ENCODE peak calls at places on chromosomes 13 and 19, in nine cellular contexts. D, C, W, E, I, T, U, Q and V are unnamed samples.

GRCh38 chr19:48833977-48834376 is 2.3 kb downstream of the HSD17B14 start:
- DNase-seq in T (no peak), E (no peak), W (no peak), C (no peak), D (no peak), U (no peak), I (no peak), Q (no peak), V (no peak)

GRCh38 chr13:73754727-73755292 is 379.4 kb downstream of the KLF12 start:
- DNase-seq in U (peak; percentile 38), C (no peak), W (no peak), T (peak; percentile 71), Q (peak; percentile 75), E (peak; percentile 32), D (peak; percentile 71), I (peak; percentile 4), V (peak; percentile 38)

GRCh38 chr19:14437578-14438140 is 4.6 kb downstream of the PKN1 start:
- DNase-seq in D (no peak), I (no peak), Q (no peak), U (no peak), C (no peak), E (no peak), W (no peak), T (no peak), V (no peak)

GRCh38 chr19:21698215-21698614 is 69.2 kb downstream of the ZNF100 start:
- DNase-seq in U (no peak), T (peak; percentile 49), C (no peak), D (no peak), W (no peak), Q (peak; percentile 67), I (no peak), E (peak; percentile 5), V (peak; percentile 28)

GRCh38 chr13:106096661-106097092 is 438.8 kb downstream of the EFNB2 start:
- DNase-seq in C (no peak), I (no peak), T (peak; percentile 47), D (no peak), W (no peak), U (no peak), E (no peak), Q (no peak), V (no peak)

GRCh38 chr13:77305276-77305675 is 21.6 kb downstream of the MYCBP2 start:
- DNase-seq in W (no peak), Q (no peak), E (no peak), U (no peak), T (peak; percentile 24), C (no peak), D (no peak), I (no peak), V (no peak)

GRCh38 chr19:1266818-1267440 is 2.2 kb upstream of the CIRBP start:
- DNase-seq in U (peak; percentile 75), T (peak; percentile 60), C (no peak), D (peak; percentile 52), E (no peak), I (no peak), Q (peak; percentile 58), W (no peak), V (peak; percentile 78)

GRCh38 chr13:28022848-28023518 is 34.5 kb upstream of the URAD start:
- DNase-seq in U (no peak), Q (peak; percentile 21), T (no peak), E (no peak), C (no peak), D (no peak), W (no peak), I (no peak), V (peak; percentile 38)

GRCh38 chr13:37701972-37702371 is 103.4 kb upstream of the POSTN start:
- DNase-seq in E (peak; percentile 94), I (no peak), W (no peak), D (no peak), Q (no peak), U (no peak), T (peak; percentile 96), C (no peak), V (no peak)

GRCh38 chr13:33633701-33634525 is 184.0 kb upstream of the RFC3 start:
- DNase-seq in T (peak; percentile 38), C (no peak), W (no peak), D (no peak), Q (no peak), I (no peak), E (no peak), U (no peak), V (no peak)

GRCh38 chr19:44624840-44625354 is 11.5 kb downstream of the IGSF23 start:
- DNase-seq in W (no peak), C (no peak), D (no peak), E (no peak), I (no peak), U (no peak), Q (no peak), T (no peak), V (no peak)

GRCh38 chr19:8663920-8664670 is 33.7 kb downstream of the NFILZ start:
- DNase-seq in I (no peak), U (peak; percentile 17), E (no peak), Q (no peak), T (no peak), C (no peak), W (no peak), D (no peak), V (no peak)

GRCh38 chr13:46321494-46322225 is 65.4 kb downstream of the RUBCNL start:
- DNase-seq in U (peak; percentile 77), I (peak; percentile 70), W (peak; percentile 28), C (no peak), T (peak; percentile 62), D (peak; percentile 37), E (peak; percentile 35), Q (peak; percentile 28), V (peak; percentile 18)

GRCh38 chr13:31968473-31968872 is 63.1 kb upstream of the FRY start:
- DNase-seq in D (no peak), W (no peak), E (no peak), T (no peak), Q (no peak), U (no peak), I (no peak), C (no peak), V (no peak)

GRCh38 chr19:50837300-50837699 is 3.9 kb upstream of the KLK15 start:
- DNase-seq in Q (no peak), E (no peak), C (no peak), W (no peak), U (no peak), T (no peak), D (no peak), I (no peak), V (no peak)

GRCh38 chr19:48674921-48675824 is 2.4 kb upstream of the NTN5 start:
- DNase-seq in C (peak; percentile 13), T (peak; percentile 89), W (peak; percentile 42), D (peak; percentile 74), E (peak; percentile 54), Q (peak; percentile 95), I (peak; percentile 65), U (peak; percentile 76), V (peak; percentile 94)

GRCh38 chr19:53492153-53492552 is 24.6 kb downstream of the ZNF813 start:
- DNase-seq in U (no peak), Q (no peak), D (no peak), T (no peak), I (no peak), W (no peak), C (no peak), E (no peak), V (no peak)

GRCh38 chr13:75648446-75648845 is 12.3 kb downstream of the LMO7 start:
- DNase-seq in E (no peak), Q (no peak), D (no peak), I (no peak), T (no peak), U (no peak), W (no peak), C (no peak), V (no peak)

GRCh38 chr19:48152552-48152951 is 17.6 kb downstream of the LIG1 start:
- DNase-seq in C (no peak), T (peak; percentile 60), U (peak; percentile 71), W (peak; percentile 19), Q (peak; percentile 81), I (peak; percentile 63), E (peak; percentile 29), D (peak; percentile 13), V (peak; percentile 75)

GRCh38 chr19:7224205-7224833 is 69.9 kb downstream of the INSR start:
- DNase-seq in C (no peak), I (no peak), W (no peak), Q (peak; percentile 45), T (no peak), D (no peak), E (peak; percentile 18), U (no peak), V (peak; percentile 34)

GRCh38 chr13:94217370-94217769 is 262.1 kb downstream of the DCT start:
- DNase-seq in E (no peak), D (no peak), I (no peak), U (no peak), Q (no peak), W (no peak), C (no peak), T (peak; percentile 60), V (no peak)

GRCh38 chr13:107069107-107069776 is 501.3 kb upstream of the ARGLU1 start:
- DNase-seq in D (no peak), C (no peak), I (no peak), T (no peak), W (no peak), E (no peak), U (no peak), Q (no peak), V (no peak)

GRCh38 chr13:109940637-109941036 is 154.3 kb upstream of the IRS2 start:
- DNase-seq in D (no peak), T (no peak), W (no peak), I (no peak), U (no peak), C (no peak), E (no peak), Q (no peak), V (no peak)

GRCh38 chr13:40986328-40986856 is 32.7 kb downstream of the ELF1 start:
- DNase-seq in C (no peak), W (no peak), E (no peak), U (no peak), D (peak; percentile 37), T (no peak), I (no peak), Q (no peak), V (no peak)

GRCh38 chr19:57807541-57807940 is 7.2 kb downstream of the ZNF552 start:
- DNase-seq in D (no peak), T (no peak), U (no peak), C (no peak), W (no peak), I (no peak), E (no peak), Q (no peak), V (no peak)

GRCh38 chr13:40389081-40389641 is 277.3 kb downstream of the FOXO1 start:
- DNase-seq in D (no peak), E (no peak), I (peak; percentile 25), Q (peak; percentile 7), T (no peak), W (no peak), U (peak; percentile 33), C (no peak), V (no peak)

GRCh38 chr13:33207616-33207964 is 78.0 kb downstream of the STARD13 start:
- DNase-seq in W (no peak), I (no peak), C (no peak), U (no peak), D (no peak), Q (no peak), T (peak; percentile 70), E (peak; percentile 83), V (no peak)

GRCh38 chr19:1445932-1446712 is 3.8 kb upstream of the APC2 start:
- DNase-seq in U (no peak), Q (peak; percentile 68), W (no peak), D (peak; percentile 70), C (no peak), T (peak; percentile 40), E (no peak), I (no peak), V (peak; percentile 96)

GRCh38 chr13:111298214-111298975 is 22.0 kb upstream of the TEX29 start:
- DNase-seq in E (no peak), C (no peak), U (no peak), T (no peak), Q (no peak), W (no peak), I (no peak), D (no peak), V (no peak)

GRCh38 chr19:40610396-40611064 is 9.4 kb downstream of the LTBP4 start:
- DNase-seq in U (peak; percentile 66), W (no peak), I (peak; percentile 60), C (no peak), E (no peak), D (no peak), Q (no peak), T (no peak), V (no peak)

GRCh38 chr19:41744850-41745249 is 10.5 kb upstream of the CEACAM6 start:
- DNase-seq in C (no peak), T (no peak), Q (no peak), U (no peak), W (no peak), I (no peak), D (no peak), E (no peak), V (no peak)